ENCODE peak calls at places on chromosomes 13 and 19, in ten cellular contexts. One of them, this sample, is unnamed.
A peak's percentile ranks its signal among the peaks of the same experiment; 100 is the strongest.

GRCh38 chr13:94712287-94712811 is at the start of gene SOX21:
- DNase-seq in EL: no peak
- DNase-seq in NCI-H1930: no peak
- DNase-seq in T follicular helper cell: no peak
- DNase-seq in stimulated activated naive CD8-positive, alpha-beta T cell treated with anti-CD3 and anti-CD28 coated beads, Interleukin-15, amount 100 ng/mL, for 72 hours: no peak
- DNase-seq in Right ventricle myocardium superior: no peak
- DNase-seq in IMR-90: no peak
- DNase-seq in activated CD8-positive, alpha-beta memory T cell treated with anti-CD3 and anti-CD28 coated beads for 4 hours: no peak
- DNase-seq in uterus: no peak
- DNase-seq in KBM-7: peak; percentile 3
- DNase-seq in this sample: peak; percentile 18

GRCh38 chr19:1251503-1252220 is 3.3 kb downstream of the MIDN start:
- DNase-seq in T follicular helper cell: peak; percentile 63
- DNase-seq in NCI-H1930: no peak
- DNase-seq in activated CD8-positive, alpha-beta memory T cell treated with anti-CD3 and anti-CD28 coated beads for 4 hours: no peak
- DNase-seq in uterus: no peak
- DNase-seq in Right ventricle myocardium superior: no peak
- DNase-seq in EL: no peak
- DNase-seq in IMR-90: no peak
- DNase-seq in stimulated activated naive CD8-positive, alpha-beta T cell treated with anti-CD3 and anti-CD28 coated beads, Interleukin-15, amount 100 ng/mL, for 72 hours: peak; percentile 76
- DNase-seq in KBM-7: no peak
- DNase-seq in this sample: peak; percentile 75

GRCh38 chr19:33301900-33302174 is 497 bp downstream of the CEBPA start:
- DNase-seq in EL: no peak
- DNase-seq in uterus: no peak
- DNase-seq in Right ventricle myocardium superior: no peak
- DNase-seq in stimulated activated naive CD8-positive, alpha-beta T cell treated with anti-CD3 and anti-CD28 coated beads, Interleukin-15, amount 100 ng/mL, for 72 hours: no peak
- DNase-seq in NCI-H1930: no peak
- DNase-seq in IMR-90: no peak
- DNase-seq in T follicular helper cell: no peak
- DNase-seq in KBM-7: no peak
- DNase-seq in activated CD8-positive, alpha-beta memory T cell treated with anti-CD3 and anti-CD28 coated beads for 4 hours: no peak
- DNase-seq in this sample: no peak

GRCh38 chr13:76944457-76944856 is 3.9 kb upstream of the ACOD1 start:
- DNase-seq in EL: peak; percentile 68
- DNase-seq in stimulated activated naive CD8-positive, alpha-beta T cell treated with anti-CD3 and anti-CD28 coated beads, Interleukin-15, amount 100 ng/mL, for 72 hours: no peak
- DNase-seq in IMR-90: peak; percentile 68
- DNase-seq in uterus: no peak
- DNase-seq in KBM-7: no peak
- DNase-seq in T follicular helper cell: no peak
- DNase-seq in activated CD8-positive, alpha-beta memory T cell treated with anti-CD3 and anti-CD28 coated beads for 4 hours: no peak
- DNase-seq in Right ventricle myocardium superior: no peak
- DNase-seq in NCI-H1930: no peak
- DNase-seq in this sample: peak; percentile 27

GRCh38 chr19:2923510-2923909 is 21.3 kb downstream of the ZNF77 start:
- DNase-seq in IMR-90: peak; percentile 45
- DNase-seq in uterus: no peak
- DNase-seq in T follicular helper cell: no peak
- DNase-seq in stimulated activated naive CD8-positive, alpha-beta T cell treated with anti-CD3 and anti-CD28 coated beads, Interleukin-15, amount 100 ng/mL, for 72 hours: no peak
- DNase-seq in activated CD8-positive, alpha-beta memory T cell treated with anti-CD3 and anti-CD28 coated beads for 4 hours: no peak
- DNase-seq in NCI-H1930: no peak
- DNase-seq in EL: peak; percentile 29
- DNase-seq in KBM-7: no peak
- DNase-seq in Right ventricle myocardium superior: no peak
- DNase-seq in this sample: no peak

GRCh38 chr13:99087954-99088491 is 110.2 kb upstream of the DOCK9 start:
- DNase-seq in Right ventricle myocardium superior: no peak
- DNase-seq in uterus: no peak
- DNase-seq in IMR-90: no peak
- DNase-seq in T follicular helper cell: peak; percentile 5
- DNase-seq in stimulated activated naive CD8-positive, alpha-beta T cell treated with anti-CD3 and anti-CD28 coated beads, Interleukin-15, amount 100 ng/mL, for 72 hours: no peak
- DNase-seq in NCI-H1930: peak; percentile 43
- DNase-seq in KBM-7: no peak
- DNase-seq in EL: no peak
- DNase-seq in activated CD8-positive, alpha-beta memory T cell treated with anti-CD3 and anti-CD28 coated beads for 4 hours: no peak
- DNase-seq in this sample: no peak

GRCh38 chr13:106609116-106609515 is 41.2 kb upstream of the ARGLU1 start:
- DNase-seq in uterus: no peak
- DNase-seq in IMR-90: no peak
- DNase-seq in KBM-7: no peak
- DNase-seq in NCI-H1930: no peak
- DNase-seq in EL: no peak
- DNase-seq in Right ventricle myocardium superior: no peak
- DNase-seq in stimulated activated naive CD8-positive, alpha-beta T cell treated with anti-CD3 and anti-CD28 coated beads, Interleukin-15, amount 100 ng/mL, for 72 hours: no peak
- DNase-seq in activated CD8-positive, alpha-beta memory T cell treated with anti-CD3 and anti-CD28 coated beads for 4 hours: no peak
- DNase-seq in T follicular helper cell: no peak
- DNase-seq in this sample: no peak

GRCh38 chr13:73608157-73608516 is 526.1 kb downstream of the KLF12 start:
- DNase-seq in IMR-90: no peak
- DNase-seq in KBM-7: no peak
- DNase-seq in NCI-H1930: peak; percentile 97
- DNase-seq in Right ventricle myocardium superior: no peak
- DNase-seq in stimulated activated naive CD8-positive, alpha-beta T cell treated with anti-CD3 and anti-CD28 coated beads, Interleukin-15, amount 100 ng/mL, for 72 hours: no peak
- DNase-seq in uterus: no peak
- DNase-seq in activated CD8-positive, alpha-beta memory T cell treated with anti-CD3 and anti-CD28 coated beads for 4 hours: no peak
- DNase-seq in EL: no peak
- DNase-seq in T follicular helper cell: no peak
- DNase-seq in this sample: no peak

GRCh38 chr13:75507027-75508001 is 25.3 kb upstream of the TBC1D4 start:
- DNase-seq in T follicular helper cell: no peak
- DNase-seq in uterus: no peak
- DNase-seq in EL: no peak
- DNase-seq in IMR-90: no peak
- DNase-seq in Right ventricle myocardium superior: no peak
- DNase-seq in KBM-7: peak; percentile 73
- DNase-seq in stimulated activated naive CD8-positive, alpha-beta T cell treated with anti-CD3 and anti-CD28 coated beads, Interleukin-15, amount 100 ng/mL, for 72 hours: no peak
- DNase-seq in NCI-H1930: no peak
- DNase-seq in activated CD8-positive, alpha-beta memory T cell treated with anti-CD3 and anti-CD28 coated beads for 4 hours: no peak
- DNase-seq in this sample: no peak

GRCh38 chr19:15404097-15404779 is 14.6 kb downstream of the AKAP8L start:
- DNase-seq in uterus: no peak
- DNase-seq in EL: no peak
- DNase-seq in T follicular helper cell: no peak
- DNase-seq in NCI-H1930: no peak
- DNase-seq in IMR-90: no peak
- DNase-seq in activated CD8-positive, alpha-beta memory T cell treated with anti-CD3 and anti-CD28 coated beads for 4 hours: no peak
- DNase-seq in Right ventricle myocardium superior: no peak
- DNase-seq in KBM-7: no peak
- DNase-seq in stimulated activated naive CD8-positive, alpha-beta T cell treated with anti-CD3 and anti-CD28 coated beads, Interleukin-15, amount 100 ng/mL, for 72 hours: no peak
- DNase-seq in this sample: no peak

GRCh38 chr19:7862413-7862951 is 11.7 kb downstream of the PRR36 start:
- DNase-seq in stimulated activated naive CD8-positive, alpha-beta T cell treated with anti-CD3 and anti-CD28 coated beads, Interleukin-15, amount 100 ng/mL, for 72 hours: peak; percentile 76
- DNase-seq in IMR-90: peak; percentile 34
- DNase-seq in EL: no peak
- DNase-seq in KBM-7: no peak
- DNase-seq in Right ventricle myocardium superior: peak; percentile 64
- DNase-seq in NCI-H1930: peak; percentile 58
- DNase-seq in uterus: no peak
- DNase-seq in T follicular helper cell: peak; percentile 73
- DNase-seq in activated CD8-positive, alpha-beta memory T cell treated with anti-CD3 and anti-CD28 coated beads for 4 hours: peak; percentile 41
- DNase-seq in this sample: peak; percentile 41

GRCh38 chr19:31979949-31980670 is 365.3 kb upstream of the ZNF507 start:
- DNase-seq in NCI-H1930: no peak
- DNase-seq in stimulated activated naive CD8-positive, alpha-beta T cell treated with anti-CD3 and anti-CD28 coated beads, Interleukin-15, amount 100 ng/mL, for 72 hours: no peak
- DNase-seq in KBM-7: no peak
- DNase-seq in Right ventricle myocardium superior: no peak
- DNase-seq in activated CD8-positive, alpha-beta memory T cell treated with anti-CD3 and anti-CD28 coated beads for 4 hours: no peak
- DNase-seq in IMR-90: no peak
- DNase-seq in uterus: no peak
- DNase-seq in EL: no peak
- DNase-seq in T follicular helper cell: no peak
- DNase-seq in this sample: no peak

GRCh38 chr13:110882228-110882627 is 32.6 kb downstream of the ANKRD10 start:
- DNase-seq in NCI-H1930: no peak
- DNase-seq in T follicular helper cell: no peak
- DNase-seq in KBM-7: no peak
- DNase-seq in IMR-90: no peak
- DNase-seq in Right ventricle myocardium superior: no peak
- DNase-seq in EL: no peak
- DNase-seq in activated CD8-positive, alpha-beta memory T cell treated with anti-CD3 and anti-CD28 coated beads for 4 hours: no peak
- DNase-seq in uterus: no peak
- DNase-seq in stimulated activated naive CD8-positive, alpha-beta T cell treated with anti-CD3 and anti-CD28 coated beads, Interleukin-15, amount 100 ng/mL, for 72 hours: no peak
- DNase-seq in this sample: no peak

GRCh38 chr19:18415177-18415867 is 3.9 kb upstream of the SSBP4 start:
- DNase-seq in EL: peak; percentile 78
- DNase-seq in stimulated activated naive CD8-positive, alpha-beta T cell treated with anti-CD3 and anti-CD28 coated beads, Interleukin-15, amount 100 ng/mL, for 72 hours: peak; percentile 20
- DNase-seq in T follicular helper cell: no peak
- DNase-seq in IMR-90: peak; percentile 66
- DNase-seq in activated CD8-positive, alpha-beta memory T cell treated with anti-CD3 and anti-CD28 coated beads for 4 hours: no peak
- DNase-seq in uterus: peak; percentile 91
- DNase-seq in NCI-H1930: no peak
- DNase-seq in KBM-7: peak; percentile 98
- DNase-seq in Right ventricle myocardium superior: peak; percentile 83
- DNase-seq in this sample: peak; percentile 80

This sample was measured in Daoy.